ENCODE peak calls at places on chromosome 4, in four cellular contexts. Q, N, C and D are unnamed samples.

GRCh38 chr4:57291911-57292310 is 181.7 kb upstream of the IGFBP7 start:
- DNase-seq in Q (no peak), N (no peak), C (no peak), D (no peak)

GRCh38 chr4:105551968-105552746 is at the start of gene ARHGEF38:
- DNase-seq in Q (no peak), N (no peak), C (no peak), D (no peak)

GRCh38 chr4:8910822-8911310 is 39.2 kb upstream of the HMX1 start:
- DNase-seq in Q (no peak), N (peak; percentile 39), C (no peak), D (no peak)

GRCh38 chr4:158996669-158997074 is 106.2 kb upstream of the RAPGEF2 start:
- DNase-seq in Q (peak; percentile 49), N (no peak), C (no peak), D (no peak)

GRCh38 chr4:98249831-98250230 is 11.4 kb upstream of the RAP1GDS1 start:
- DNase-seq in Q (no peak), N (no peak), C (no peak), D (no peak)

GRCh38 chr4:137735561-137736104 is 203.3 kb upstream of the PCDH18 start:
- DNase-seq in Q (no peak), N (no peak), C (no peak), D (no peak)

GRCh38 chr4:158805628-158806471 is 37.0 kb downstream of the FNIP2 start:
- DNase-seq in Q (no peak), N (no peak), C (no peak), D (no peak)

GRCh38 chr4:187480146-187481145 is 515.1 kb upstream of the ZFP42 start:
- DNase-seq in Q (no peak), N (no peak), C (no peak), D (no peak)

GRCh38 chr4:184370711-184371389 is 103.5 kb downstream of the IRF2 start:
- DNase-seq in Q (no peak), N (no peak), C (no peak), D (no peak)

GRCh38 chr4:172688536-172688935 is 480.1 kb upstream of the GALNT7 start:
- DNase-seq in Q (no peak), N (no peak), C (no peak), D (no peak)
- TF ChIP-seq PHF8 in Q (no peak), N (no peak), C (no peak), D (no peak)

GRCh38 chr4:139605516-139605915 is 49.5 kb upstream of the SETD7 start:
- DNase-seq in Q (no peak), N (no peak), C (no peak), D (no peak)

GRCh38 chr4:139609647-139610046 is 53.6 kb upstream of the SETD7 start:
- DNase-seq in Q (no peak), N (no peak), C (no peak), D (no peak)

GRCh38 chr4:139603576-139604387 is 47.8 kb upstream of the SETD7 start:
- DNase-seq in Q (peak; percentile 38), N (no peak), C (peak; percentile 67), D (peak; percentile 55)

GRCh38 chr4:139607302-139608060 is 51.5 kb upstream of the SETD7 start:
- DNase-seq in Q (no peak), N (no peak), C (no peak), D (no peak)

DNA sequence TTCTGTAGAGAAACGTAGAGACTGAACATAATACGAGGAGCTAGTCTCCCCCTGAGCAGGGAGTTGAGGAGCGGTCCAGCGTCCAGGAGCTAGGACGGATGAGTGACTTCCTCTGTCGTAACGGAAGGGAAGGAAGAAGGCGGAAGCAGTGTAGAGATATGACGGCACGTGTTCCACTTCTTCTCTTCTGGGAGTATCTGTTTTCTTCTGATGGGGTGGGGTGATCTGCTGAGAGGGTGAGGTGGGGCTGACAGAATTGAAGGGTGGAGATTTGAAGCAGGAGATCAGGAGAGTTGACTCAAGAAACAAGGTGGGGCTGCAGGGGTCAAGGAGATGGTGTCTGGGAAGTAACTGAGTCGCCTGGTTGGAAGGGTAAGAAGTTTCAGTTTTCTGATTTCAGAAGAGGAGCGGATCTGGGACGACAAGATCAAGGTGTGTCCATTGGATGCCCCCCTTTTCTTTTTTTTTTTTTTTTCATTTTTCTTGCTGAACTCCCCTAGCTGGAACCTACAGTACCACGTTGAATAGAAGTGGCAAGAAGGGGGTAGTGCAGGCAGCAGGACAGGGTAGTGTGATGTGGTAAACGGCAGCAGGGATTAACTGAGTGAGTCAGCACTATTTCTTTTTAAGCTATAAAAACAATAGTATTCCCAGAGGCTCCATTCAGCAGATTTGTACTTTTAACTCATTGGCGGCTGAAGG is 50.7 kb upstream of the SETD7 start:
- DNase-seq in Q (peak; percentile 58), N (no peak), C (no peak), D (peak; percentile 19)
- TF ChIP-seq PHF8 in Q (no peak), N (no peak), C (no peak), D (no peak)

GRCh38 chr4:108683479-108683878 is 33.1 kb downstream of the OSTC start:
- DNase-seq in Q (peak; percentile 2), N (no peak), C (peak; percentile 15), D (no peak)
- TF ChIP-seq PHF8 in Q (no peak), N (no peak), C (no peak), D (no peak)

DNA sequence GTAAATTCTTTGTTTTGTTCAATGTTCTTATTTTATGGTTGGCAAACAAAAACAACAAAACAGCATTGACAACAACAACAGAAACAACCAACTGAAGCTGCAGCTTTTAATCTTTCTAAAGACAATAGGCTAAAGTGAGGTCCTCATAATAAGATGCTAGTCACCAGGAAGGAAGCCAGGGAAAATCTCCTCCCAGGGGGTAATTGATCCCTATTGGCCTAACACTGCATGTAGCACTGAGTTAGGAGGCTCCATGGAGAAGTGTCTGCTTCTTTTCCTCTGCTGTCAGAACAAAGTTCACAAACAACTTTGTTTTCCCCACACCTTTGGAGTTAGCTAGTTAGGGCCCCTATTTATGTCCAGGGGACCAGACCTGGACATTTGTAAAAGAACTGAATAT is 4.7 kb upstream of the LRAT start:
- DNase-seq in Q (no peak), N (no peak), C (no peak), D (no peak)
- TF ChIP-seq PHF8 in Q (no peak), N (no peak), C (no peak), D (no peak)

GRCh38 chr4:112860731-112861377 is 188.6 kb upstream of the ANK2 start:
- DNase-seq in Q (no peak), N (no peak), C (no peak), D (no peak)
- TF ChIP-seq PHF8 in Q (no peak), N (no peak), C (no peak), D (no peak)

GRCh38 chr4:26058537-26058936 is 144.5 kb downstream of the SMIM20 start:
- DNase-seq in Q (no peak), N (no peak), C (no peak), D (no peak)
- TF ChIP-seq PHF8 in Q (no peak), N (no peak), C (no peak), D (no peak)

GRCh38 chr4:166078956-166079355 is 205.9 kb downstream of the TLL1 start:
- DNase-seq in Q (no peak), N (no peak), C (no peak), D (no peak)
- TF ChIP-seq PHF8 in Q (no peak), N (no peak), C (no peak), D (no peak)

DNA sequence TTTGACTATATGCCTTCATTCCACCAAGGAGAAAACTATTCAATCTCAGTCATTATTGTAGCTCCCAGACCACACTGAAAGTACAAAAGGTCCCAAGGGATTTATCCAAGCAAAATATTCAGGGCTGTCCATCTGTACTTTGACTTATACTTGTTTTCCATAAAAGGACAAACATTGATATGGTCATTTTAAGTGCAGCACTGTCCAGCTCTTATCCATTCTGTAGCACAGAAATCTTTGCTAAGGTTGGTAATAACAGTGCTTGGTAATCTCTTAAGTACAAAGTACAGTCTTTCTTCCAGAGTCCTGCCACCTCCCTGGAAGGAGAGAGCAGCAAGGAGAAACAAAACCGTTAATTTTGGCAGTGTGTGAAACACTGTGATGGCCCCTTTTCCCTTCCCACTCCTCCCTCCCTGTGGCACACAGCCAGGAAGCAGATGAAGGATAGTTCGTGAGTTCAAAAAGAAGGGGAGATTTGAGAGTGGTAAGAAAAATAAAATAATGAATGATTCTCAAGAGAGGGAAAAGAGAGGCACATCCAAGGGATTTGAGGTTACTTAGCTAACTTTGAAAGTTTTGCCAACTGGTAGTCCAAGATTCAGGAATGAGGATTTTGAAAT is 6.8 kb upstream of the CXCL2 start:
- DNase-seq in Q (no peak), N (no peak), C (no peak), D (no peak)
- TF ChIP-seq PHF8 in Q (no peak), N (no peak), C (no peak), D (no peak)